ENCODE peak calls at places on chromosomes 7 and 10, in ten cellular contexts. U is osteocyte; Z is AG08395; J is GM12865; O is cardiac septum; B is kidney tubule cell; Q is activated CD4-positive, alpha-beta T cell treated with anti-CD3 and anti-CD28 coated beads, Interleukin-2, amount 10 ng/mL, durations not matched to agents 24 days and 14 days; H is M059J; R is EL; K is HT-29. I is an unnamed sample.

GRCh38 chr10:64036306-64036930 is 515.2 kb downstream of the REEP3 start:
- DNase-seq in Z (no peak), K (no peak), Q (no peak), J (no peak), R (no peak), O (no peak), H (no peak), B (no peak), U (no peak), I (no peak)

GRCh38 chr10:114103286-114103685 is 59.6 kb downstream of the ADRB1 start:
- DNase-seq in J (peak), R (peak), K (peak), H (peak), U (no peak), B (peak), O (no peak), Q (no peak), Z (peak), I (peak)

GRCh38 chr7:124671976-124672375 is 93.6 kb downstream of the GPR37 start:
- DNase-seq in H (peak), Q (no peak), R (peak), J (no peak), B (no peak), Z (no peak), K (no peak), O (no peak), U (no peak), I (no peak)

GRCh38 chr10:84352251-84352842 is 24.0 kb downstream of the CCSER2 start:
- DNase-seq in H (peak), R (peak), K (peak), J (peak), U (no peak), Q (peak), Z (peak), B (peak), O (peak), I (peak)

GRCh38 chr7:131008840-131009651 is 275.0 kb upstream of the KLF14 start:
- DNase-seq in Z (no peak), U (no peak), J (peak), Q (no peak), K (no peak), O (no peak), B (peak), R (peak), H (peak), I (no peak)

GRCh38 chr10:82535457-82535856 is 660.5 kb downstream of the NRG3 start:
- DNase-seq in Q (no peak), O (no peak), J (no peak), R (no peak), U (no peak), K (no peak), B (no peak), Z (no peak), H (no peak), I (no peak)

GRCh38 chr10:16611037-16611436 is 89.4 kb upstream of the C1QL3 start:
- DNase-seq in Z (no peak), Q (no peak), B (no peak), K (no peak), U (no peak), H (no peak), O (no peak), J (no peak), R (no peak), I (no peak)

GRCh38 chr10:24303522-24304310 is 94.8 kb downstream of the KIAA1217 start:
- DNase-seq in O (no peak), K (no peak), H (no peak), B (no peak), R (no peak), U (no peak), Q (no peak), J (no peak), Z (no peak), I (no peak)

GRCh38 chr10:47024399-47025252 is 113.4 kb downstream of the PTPN20 start:
- DNase-seq in Z (peak), J (peak), O (peak), B (peak), R (peak), K (peak), U (peak), H (peak), Q (peak), I (peak)

GRCh38 chr10:31426425-31426824 is 107.4 kb downstream of the ZEB1 start:
- DNase-seq in U (no peak), B (peak), J (no peak), H (peak), Q (no peak), R (peak), O (no peak), Z (peak), K (no peak), I (no peak)

GRCh38 chr7:130297628-130298027 is 4.7 kb downstream of the CPA4 start:
- DNase-seq in J (no peak), Z (no peak), H (no peak), R (no peak), O (no peak), U (no peak), Q (no peak), B (no peak), K (no peak), I (no peak)

GRCh38 chr10:93821051-93821772 is 63.5 kb downstream of the LGI1 start:
- DNase-seq in H (peak), Z (peak), B (peak), O (no peak), R (peak), K (peak), J (peak), U (no peak), Q (no peak), I (no peak)

GRCh38 chr10:5476918-5477525 is 22.3 kb downstream of the CALML5 start:
- DNase-seq in K (no peak), O (no peak), J (no peak), B (no peak), R (no peak), Q (no peak), Z (no peak), U (no peak), H (no peak), I (no peak)

GRCh38 chr7:15326044-15326644 is 235.7 kb downstream of the AGMO start:
- DNase-seq in O (no peak), K (peak), J (peak), Q (no peak), H (peak), Z (peak), B (peak), U (no peak), R (peak), I (peak)